ENCODE peak calls at places on chromosomes 5 and 9, in seven cellular contexts. One of them, this sample, is unnamed.

GRCh38 chr5:147522435-147522834 is 12.6 kb upstream of the DPYSL3 start:
- DNase-seq in psoas muscle: no peak
- DNase-seq in HepG2: no peak
- DNase-seq in pancreas: no peak
- DNase-seq in CD8-positive, alpha-beta T cell: no peak
- DNase-seq in ascending aorta: no peak
- DNase-seq in body of pancreas: no peak
- DNase-seq in this sample: no peak

GRCh38 chr5:67149933-67150523 is 46.6 kb downstream of the CD180 start:
- DNase-seq in psoas muscle: no peak
- DNase-seq in HepG2: no peak
- DNase-seq in pancreas: no peak
- DNase-seq in CD8-positive, alpha-beta T cell: no peak
- DNase-seq in ascending aorta: no peak
- DNase-seq in body of pancreas: no peak
- DNase-seq in this sample: no peak

GRCh38 chr5:176525677-176526076 is 11.5 kb downstream of the RNF44 start:
- DNase-seq in psoas muscle: no peak
- DNase-seq in HepG2: no peak
- DNase-seq in pancreas: peak
- DNase-seq in CD8-positive, alpha-beta T cell: no peak
- DNase-seq in ascending aorta: no peak
- DNase-seq in body of pancreas: no peak
- DNase-seq in this sample: no peak

GRCh38 chr9:133282454-133283238 is 7.6 kb upstream of the ABO start:
- DNase-seq in psoas muscle: no peak
- DNase-seq in HepG2: no peak
- DNase-seq in pancreas: no peak
- DNase-seq in CD8-positive, alpha-beta T cell: no peak
- DNase-seq in ascending aorta: no peak
- DNase-seq in body of pancreas: no peak
- DNase-seq in this sample: no peak

GRCh38 chr5:16179511-16179935 is at the start of gene MARCHF11:
- DNase-seq in psoas muscle: no peak
- DNase-seq in HepG2: no peak
- DNase-seq in pancreas: peak
- DNase-seq in CD8-positive, alpha-beta T cell: no peak
- DNase-seq in ascending aorta: no peak
- DNase-seq in body of pancreas: peak
- DNase-seq in this sample: no peak

GRCh38 chr5:134003957-134004625 is 684 bp downstream of the VDAC1 start:
- DNase-seq in psoas muscle: peak
- DNase-seq in HepG2: no peak
- DNase-seq in pancreas: peak
- DNase-seq in CD8-positive, alpha-beta T cell: peak
- DNase-seq in ascending aorta: peak
- DNase-seq in body of pancreas: peak
- DNase-seq in this sample: peak

GRCh38 chr9:115098226-115098965 is 19.6 kb downstream of the TNC start:
- DNase-seq in psoas muscle: no peak
- DNase-seq in HepG2: no peak
- DNase-seq in pancreas: no peak
- DNase-seq in CD8-positive, alpha-beta T cell: no peak
- DNase-seq in ascending aorta: no peak
- DNase-seq in body of pancreas: no peak
- DNase-seq in this sample: no peak

GRCh38 chr5:9156282-9156681 is 389.6 kb downstream of the SEMA5A start:
- DNase-seq in psoas muscle: peak
- DNase-seq in HepG2: no peak
- DNase-seq in pancreas: no peak
- DNase-seq in CD8-positive, alpha-beta T cell: no peak
- DNase-seq in ascending aorta: peak
- DNase-seq in body of pancreas: peak
- DNase-seq in this sample: no peak

DNA sequence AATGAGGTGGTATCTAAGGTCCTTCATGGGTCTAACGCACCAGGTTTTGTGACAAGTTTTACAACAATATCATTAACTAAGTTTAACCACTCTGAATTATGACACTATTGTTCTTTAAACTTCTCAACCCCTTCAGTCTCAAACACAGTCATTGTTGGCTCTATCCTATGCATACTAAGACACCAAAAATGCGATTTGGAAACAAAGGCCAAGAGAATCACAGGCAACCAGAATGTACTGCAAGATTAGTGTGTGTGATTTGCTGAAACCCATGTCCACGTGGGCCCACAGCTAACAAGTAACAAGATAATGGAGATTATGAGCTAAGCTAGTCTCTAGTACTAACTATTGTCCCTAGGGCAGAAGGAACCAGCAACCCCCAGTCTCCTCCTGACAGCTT is 142.2 kb upstream of the RANBP3L start:
- DNase-seq in psoas muscle: no peak
- DNase-seq in HepG2: no peak
- DNase-seq in pancreas: no peak
- DNase-seq in CD8-positive, alpha-beta T cell: no peak
- DNase-seq in ascending aorta: no peak
- DNase-seq in body of pancreas: no peak
- DNase-seq in this sample: no peak
- H3K27ac ChIP-seq in psoas muscle: no peak
- H3K27ac ChIP-seq in HepG2: no peak
- H3K27ac ChIP-seq in pancreas: no peak
- H3K27ac ChIP-seq in CD8-positive, alpha-beta T cell: no peak
- H3K27ac ChIP-seq in ascending aorta: no peak
- H3K27ac ChIP-seq in body of pancreas: peak
- H3K27ac ChIP-seq in this sample: no peak

GRCh38 chr9:131404581-131404980 is 10.7 kb downstream of the PRRC2B start:
- DNase-seq in psoas muscle: no peak
- DNase-seq in HepG2: no peak
- DNase-seq in pancreas: no peak
- DNase-seq in CD8-positive, alpha-beta T cell: no peak
- DNase-seq in ascending aorta: no peak
- DNase-seq in body of pancreas: no peak
- DNase-seq in this sample: no peak

GRCh38 chr9:131405429-131405828 is 11.5 kb downstream of the PRRC2B start:
- DNase-seq in psoas muscle: peak
- DNase-seq in HepG2: no peak
- DNase-seq in pancreas: no peak
- DNase-seq in CD8-positive, alpha-beta T cell: no peak
- DNase-seq in ascending aorta: no peak
- DNase-seq in body of pancreas: no peak
- DNase-seq in this sample: no peak

GRCh38 chr9:131405858-131406566 is 12.1 kb downstream of the PRRC2B start:
- DNase-seq in psoas muscle: no peak
- DNase-seq in HepG2: no peak
- DNase-seq in pancreas: no peak
- DNase-seq in CD8-positive, alpha-beta T cell: no peak
- DNase-seq in ascending aorta: no peak
- DNase-seq in body of pancreas: no peak
- DNase-seq in this sample: no peak

GRCh38 chr9:131403493-131403773 is 9.5 kb downstream of the PRRC2B start:
- DNase-seq in psoas muscle: no peak
- DNase-seq in HepG2: no peak
- DNase-seq in pancreas: no peak
- DNase-seq in CD8-positive, alpha-beta T cell: no peak
- DNase-seq in ascending aorta: no peak
- DNase-seq in body of pancreas: no peak
- DNase-seq in this sample: no peak

GRCh38 chr9:131404987-131405386 is 11.1 kb downstream of the PRRC2B start:
- DNase-seq in psoas muscle: no peak
- DNase-seq in HepG2: no peak
- DNase-seq in pancreas: no peak
- DNase-seq in CD8-positive, alpha-beta T cell: no peak
- DNase-seq in ascending aorta: no peak
- DNase-seq in body of pancreas: no peak
- DNase-seq in this sample: no peak
- H3K4me3 ChIP-seq in psoas muscle: peak
- H3K4me3 ChIP-seq in HepG2: no peak
- H3K4me3 ChIP-seq in pancreas: no peak
- H3K4me3 ChIP-seq in CD8-positive, alpha-beta T cell: peak
- H3K4me3 ChIP-seq in ascending aorta: peak
- H3K4me3 ChIP-seq in body of pancreas: no peak
- H3K4me3 ChIP-seq in this sample: peak

GRCh38 chr5:82364497-82364896 is 86.3 kb upstream of the RPS23 start:
- DNase-seq in psoas muscle: no peak
- DNase-seq in HepG2: no peak
- DNase-seq in pancreas: no peak
- DNase-seq in CD8-positive, alpha-beta T cell: no peak
- DNase-seq in ascending aorta: no peak
- DNase-seq in body of pancreas: no peak
- DNase-seq in this sample: no peak
- TF ChIP-seq CTCF in psoas muscle: peak
- TF ChIP-seq CTCF in HepG2: peak
- TF ChIP-seq CTCF in pancreas: no peak
- TF ChIP-seq CTCF in CD8-positive, alpha-beta T cell: no peak
- TF ChIP-seq CTCF in ascending aorta: peak
- TF ChIP-seq CTCF in body of pancreas: no peak
- TF ChIP-seq CTCF in this sample: no peak

GRCh38 chr5:14777187-14777586 is 94.4 kb downstream of the ANKH start:
- DNase-seq in psoas muscle: no peak
- DNase-seq in HepG2: no peak
- DNase-seq in pancreas: no peak
- DNase-seq in CD8-positive, alpha-beta T cell: no peak
- DNase-seq in ascending aorta: no peak
- DNase-seq in body of pancreas: no peak
- DNase-seq in this sample: no peak
- H3K27ac ChIP-seq in psoas muscle: no peak
- H3K27ac ChIP-seq in HepG2: no peak
- H3K27ac ChIP-seq in pancreas: no peak
- H3K27ac ChIP-seq in CD8-positive, alpha-beta T cell: no peak
- H3K27ac ChIP-seq in ascending aorta: no peak
- H3K27ac ChIP-seq in body of pancreas: no peak
- H3K27ac ChIP-seq in this sample: no peak

DNA sequence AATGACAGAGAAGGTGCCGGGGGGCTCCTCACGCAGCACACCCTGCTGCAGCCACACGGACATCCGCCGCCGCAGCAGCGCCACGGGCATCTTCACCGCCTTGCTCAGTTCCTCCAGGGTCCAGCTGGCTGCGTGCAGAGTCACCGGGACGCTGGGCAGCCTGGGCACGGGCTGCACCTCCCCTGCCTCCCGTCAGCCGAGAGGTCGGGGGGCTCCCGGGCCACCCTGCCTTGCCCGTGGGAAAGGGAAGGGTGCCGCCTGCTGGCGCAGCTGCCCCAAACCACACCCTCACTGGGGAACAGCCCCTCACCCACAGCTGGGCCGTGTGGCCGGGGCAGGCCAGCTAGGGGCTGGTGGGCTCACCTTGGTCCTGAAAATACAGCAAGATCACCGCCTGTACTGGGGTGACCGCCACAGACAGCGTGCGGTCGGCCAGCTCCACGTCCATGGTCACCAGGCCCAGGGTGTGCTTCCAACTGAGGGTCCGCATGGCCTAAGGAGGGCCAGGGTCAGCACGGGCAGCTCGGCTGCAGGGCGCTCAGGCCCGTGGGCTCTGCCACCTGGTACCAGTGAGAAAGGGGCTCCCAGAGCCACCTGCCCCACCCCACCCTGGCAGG is 3.6 kb upstream of the TMEM210 start:
- DNase-seq in psoas muscle: no peak
- DNase-seq in HepG2: no peak
- DNase-seq in pancreas: no peak
- DNase-seq in CD8-positive, alpha-beta T cell: no peak
- DNase-seq in ascending aorta: no peak
- DNase-seq in body of pancreas: no peak
- DNase-seq in this sample: no peak
- H3K4me3 ChIP-seq in psoas muscle: no peak
- H3K4me3 ChIP-seq in HepG2: no peak
- H3K4me3 ChIP-seq in pancreas: no peak
- H3K4me3 ChIP-seq in CD8-positive, alpha-beta T cell: no peak
- H3K4me3 ChIP-seq in ascending aorta: no peak
- H3K4me3 ChIP-seq in body of pancreas: no peak
- H3K4me3 ChIP-seq in this sample: no peak

GRCh38 chr9:127700594-127701255 is 6.1 kb upstream of the CFAP157 start:
- DNase-seq in psoas muscle: no peak
- DNase-seq in HepG2: no peak
- DNase-seq in pancreas: no peak
- DNase-seq in CD8-positive, alpha-beta T cell: no peak
- DNase-seq in ascending aorta: no peak
- DNase-seq in body of pancreas: peak
- DNase-seq in this sample: no peak
- TF ChIP-seq CTCF in psoas muscle: no peak
- TF ChIP-seq CTCF in HepG2: no peak
- TF ChIP-seq CTCF in pancreas: no peak
- TF ChIP-seq CTCF in CD8-positive, alpha-beta T cell: no peak
- TF ChIP-seq CTCF in ascending aorta: no peak
- TF ChIP-seq CTCF in body of pancreas: no peak
- TF ChIP-seq CTCF in this sample: no peak

GRCh38 chr5:85663708-85664031 is 954.1 kb upstream of the COX7C start:
- DNase-seq in psoas muscle: no peak
- DNase-seq in HepG2: no peak
- DNase-seq in pancreas: no peak
- DNase-seq in CD8-positive, alpha-beta T cell: no peak
- DNase-seq in ascending aorta: no peak
- DNase-seq in body of pancreas: no peak
- DNase-seq in this sample: no peak
- H3K27ac ChIP-seq in psoas muscle: no peak
- H3K27ac ChIP-seq in HepG2: no peak
- H3K27ac ChIP-seq in pancreas: no peak
- H3K27ac ChIP-seq in CD8-positive, alpha-beta T cell: no peak
- H3K27ac ChIP-seq in ascending aorta: no peak
- H3K27ac ChIP-seq in body of pancreas: no peak
- H3K27ac ChIP-seq in this sample: no peak